ENCODE peak calls at places on chromosomes 5 and 9, in four cellular contexts. F is coronary artery, W is psoas muscle, L is AG04450. Y is an unnamed sample.

GRCh38 chr5:134046330-134046729 is 41.6 kb upstream of the VDAC1 start:
- DNase-seq in F (no peak), L (no peak), W (no peak), Y (no peak)

GRCh38 chr5:172175263-172175719 is 12.7 kb downstream of the STK10 start:
- DNase-seq in W (peak; percentile 65), F (no peak), L (no peak), Y (no peak)

GRCh38 chr9:3398232-3398648 is 127.6 kb downstream of the RFX3 start:
- DNase-seq in W (no peak), F (no peak), L (no peak), Y (no peak)

GRCh38 chr5:155082401-155082800 is 68.8 kb downstream of the KIF4B start:
- DNase-seq in L (peak; percentile 30), W (no peak), F (no peak), Y (no peak)

GRCh38 chr5:33439905-33440481 is 772 bp upstream of the TARS1 start:
- DNase-seq in L (no peak), W (no peak), F (no peak), Y (no peak)

GRCh38 chr9:97787551-97787950 is 65.5 kb upstream of the FOXE1 start:
- DNase-seq in L (no peak), F (no peak), W (no peak), Y (no peak)

GRCh38 chr9:2613730-2614271 is 7.8 kb upstream of the VLDLR start:
- DNase-seq in L (no peak), W (no peak), F (no peak), Y (no peak)

GRCh38 chr5:35859101-35859661 is 2.5 kb downstream of the IL7R start:
- DNase-seq in L (no peak), F (no peak), W (no peak), Y (no peak)

GRCh38 chr9:100340224-100340623 is 12.5 kb downstream of the TEX10 start:
- DNase-seq in L (no peak), W (no peak), F (no peak), Y (no peak)

GRCh38 chr9:32300373-32300772 is 84.1 kb upstream of the ACO1 start:
- DNase-seq in F (no peak), L (no peak), W (no peak), Y (no peak)

GRCh38 chr5:159195775-159196174 is 13.6 kb downstream of the RNF145 start:
- DNase-seq in L (no peak), W (no peak), F (no peak), Y (no peak)

GRCh38 chr5:13976867-13977479 is 32.5 kb upstream of the DNAH5 start:
- DNase-seq in F (no peak), L (no peak), W (no peak), Y (no peak)

GRCh38 chr5:154868702-154869101 is 10.3 kb downstream of the CNOT8 start:
- DNase-seq in W (no peak), F (no peak), L (no peak), Y (no peak)

GRCh38 chr9:116693233-116693731 is 6.2 kb downstream of the TRIM32 start:
- DNase-seq in L (no peak), W (no peak), F (no peak), Y (no peak)

GRCh38 chr9:112380102-112380581 is at the start of gene HSDL2:
- DNase-seq in L (no peak), F (no peak), W (peak; percentile 59), Y (peak; percentile 8)

GRCh38 chr5:100904259-100904822 is 1.3 kb upstream of the ST8SIA4 start:
- DNase-seq in W (no peak), L (no peak), F (no peak), Y (no peak)

GRCh38 chr9:6219040-6219439 is 3.4 kb downstream of the IL33 start:
- DNase-seq in L (no peak), W (no peak), F (no peak), Y (no peak)

GRCh38 chr9:107667700-107668099 is 178.1 kb upstream of the KLF4 start:
- DNase-seq in L (no peak), F (no peak), W (peak; percentile 22), Y (no peak)

GRCh38 chr5:145244251-145244650 is 590.9 kb downstream of the PRELID2 start:
- DNase-seq in W (no peak), F (no peak), L (no peak), Y (no peak)

GRCh38 chr5:168984135-168984675 is 316.7 kb downstream of the SLIT3 start:
- DNase-seq in F (no peak), L (no peak), W (no peak), Y (no peak)

GRCh38 chr9:69121155-69122085 is 52.7 kb upstream of the TJP2 start:
- DNase-seq in L (no peak), F (no peak), W (peak; percentile 29), Y (no peak)

GRCh38 chr9:111986035-111986556 is 89.5 kb downstream of the UGCG start:
- DNase-seq in W (no peak), F (no peak), L (no peak), Y (no peak)

GRCh38 chr5:142298789-142299188 is 26.0 kb downstream of the SPRY4 start:
- DNase-seq in L (no peak), F (no peak), W (no peak), Y (no peak)

GRCh38 chr9:35728041-35728971 is 3.7 kb downstream of the TLN1 start:
- DNase-seq in L (peak; percentile 74), F (peak; percentile 93), W (peak; percentile 83), Y (peak; percentile 80)

GRCh38 chr5:151678146-151678545 is 8.6 kb downstream of the SPARC start:
- DNase-seq in F (no peak), L (no peak), W (no peak), Y (no peak)

GRCh38 chr9:29769019-29769418 is 2195.7 kb upstream of the C9orf72 start:
- DNase-seq in F (no peak), L (no peak), W (no peak), Y (no peak)

DNA sequence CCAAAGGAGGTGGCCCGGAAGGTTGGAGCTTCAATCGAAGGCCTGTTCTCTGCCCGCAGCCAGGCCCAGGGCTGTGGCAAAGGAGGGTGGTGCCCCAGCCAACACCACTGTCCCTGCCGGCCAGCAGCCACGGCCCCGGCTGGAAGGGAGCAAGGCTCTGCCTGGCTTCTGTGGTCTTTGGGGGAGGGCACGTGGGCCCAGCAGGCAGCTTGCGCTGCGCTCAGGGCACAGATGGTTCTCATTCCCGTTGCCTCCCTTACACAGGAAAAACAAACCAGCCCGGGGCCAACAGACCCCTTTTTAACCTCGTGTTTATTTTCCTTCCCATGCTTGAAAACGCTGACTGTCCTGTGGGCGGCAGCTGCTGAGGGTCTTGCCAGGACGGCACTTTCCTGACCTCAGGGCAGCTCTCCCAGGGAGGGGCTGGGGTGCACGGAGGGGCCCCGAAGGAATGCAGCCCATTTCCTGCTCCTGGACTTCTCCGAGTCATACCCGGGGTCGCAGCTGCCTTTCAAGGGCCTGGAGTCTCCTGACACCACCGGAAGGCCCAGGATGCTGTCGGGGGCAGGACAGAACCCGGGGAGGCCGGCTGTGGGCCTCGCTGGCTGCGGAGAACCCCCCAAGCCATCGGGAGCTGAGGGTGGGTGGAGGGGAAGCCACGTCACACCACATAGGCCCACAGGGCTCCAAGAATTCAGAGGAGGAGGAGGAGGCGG is 1.1 kb upstream of the GPSM1 start:
- DNase-seq in F (no peak), L (peak; percentile 90), W (no peak), Y (no peak)
- H3K27ac ChIP-seq in F (peak overlapping the region; percentile 87), L (peak overlapping the region; percentile 100), W (no peak overlapping the region), Y (peak overlapping the region; percentile 67)

GRCh38 chr5:122295138-122295537 is 16.9 kb upstream of the SNCAIP start:
- DNase-seq in F (no peak), W (no peak), L (no peak), Y (no peak)
- TF ChIP-seq CTCF in F (no peak), W (no peak), L (peak; percentile 14), Y (no peak)

GRCh38 chr5:137621861-137622823 is 113.7 kb downstream of the KLHL3 start:
- DNase-seq in F (peak; percentile 92), W (peak; percentile 81), L (no peak), Y (peak; percentile 78)
- H3K4me3 ChIP-seq in F (peak overlapping the region; percentile 38), W (peak overlapping the region; percentile 19), L (no peak overlapping the region), Y (peak overlapping the region; percentile 9)

GRCh38 chr9:113602126-113603119 is 138.9 kb downstream of the RGS3 start:
- DNase-seq in W (peak; percentile 90), F (peak; percentile 91), L (no peak), Y (peak; percentile 82)
- H3K27ac ChIP-seq in W (peak overlapping the region; percentile 50), F (peak overlapping the region; percentile 70), L (peak overlapping the region; percentile 65), Y (peak overlapping the region; percentile 76)

Y was measured in thoracic aorta.